ENCODE peak calls at places on chromosome 22, in six cellular contexts. One of them, this sample, is unnamed.

GRCh38 chr22:26744892-26745808 is 87.8 kb downstream of the MIAT start:
- DNase-seq in astrocyte of the cerebellum: no peak
- DNase-seq in colonic mucosa: no peak
- DNase-seq in cardiac muscle cell: no peak
- DNase-seq in AG09309: no peak
- DNase-seq in H9: no peak
- DNase-seq in this sample: no peak

GRCh38 chr22:26553056-26553752 is 36.7 kb downstream of the TPST2 start:
- DNase-seq in astrocyte of the cerebellum: peak
- DNase-seq in AG09309: peak
- DNase-seq in H9: no peak
- DNase-seq in colonic mucosa: no peak
- DNase-seq in cardiac muscle cell: no peak
- DNase-seq in this sample: no peak

GRCh38 chr22:33923033-33923432 is 2.8 kb upstream of the LARGE1 start:
- DNase-seq in colonic mucosa: no peak
- DNase-seq in H9: no peak
- DNase-seq in cardiac muscle cell: no peak
- DNase-seq in astrocyte of the cerebellum: no peak
- DNase-seq in AG09309: no peak
- DNase-seq in this sample: no peak

GRCh38 chr22:17706451-17706900 is 67.8 kb downstream of the BID start:
- DNase-seq in H9: peak
- DNase-seq in colonic mucosa: peak
- DNase-seq in astrocyte of the cerebellum: peak
- DNase-seq in cardiac muscle cell: no peak
- DNase-seq in AG09309: peak
- DNase-seq in this sample: no peak

GRCh38 chr22:50200333-50201190 is at the start of gene SELENOO:
- DNase-seq in colonic mucosa: peak
- DNase-seq in AG09309: peak
- DNase-seq in astrocyte of the cerebellum: peak
- DNase-seq in cardiac muscle cell: peak
- DNase-seq in H9: peak
- DNase-seq in this sample: peak

GRCh38 chr22:25085930-25086901 is 113.4 kb upstream of the CRYBB3 start:
- DNase-seq in H9: no peak
- DNase-seq in astrocyte of the cerebellum: no peak
- DNase-seq in AG09309: no peak
- DNase-seq in cardiac muscle cell: no peak
- DNase-seq in colonic mucosa: no peak
- DNase-seq in this sample: no peak

GRCh38 chr22:31400023-31400397 is 606 bp downstream of the DRG1 start:
- DNase-seq in colonic mucosa: no peak
- DNase-seq in H9: no peak
- DNase-seq in astrocyte of the cerebellum: no peak
- DNase-seq in cardiac muscle cell: peak
- DNase-seq in AG09309: no peak
- DNase-seq in this sample: no peak

GRCh38 chr22:27778299-27779090 is 23.1 kb downstream of the MN1 start:
- DNase-seq in astrocyte of the cerebellum: no peak
- DNase-seq in cardiac muscle cell: no peak
- DNase-seq in colonic mucosa: no peak
- DNase-seq in AG09309: no peak
- DNase-seq in H9: no peak
- DNase-seq in this sample: no peak

GRCh38 chr22:32660292-32660691 is 141.2 kb upstream of the TIMP3 start:
- DNase-seq in cardiac muscle cell: peak
- DNase-seq in H9: peak
- DNase-seq in AG09309: no peak
- DNase-seq in astrocyte of the cerebellum: peak
- DNase-seq in colonic mucosa: peak
- DNase-seq in this sample: peak

GRCh38 chr22:43567691-43568308 is 156.0 kb downstream of the MPPED1 start:
- DNase-seq in astrocyte of the cerebellum: no peak
- DNase-seq in H9: no peak
- DNase-seq in colonic mucosa: no peak
- DNase-seq in cardiac muscle cell: no peak
- DNase-seq in AG09309: no peak
- DNase-seq in this sample: no peak

GRCh38 chr22:39907035-39907434 is 6.2 kb downstream of the GRAP2 start:
- DNase-seq in astrocyte of the cerebellum: no peak
- DNase-seq in AG09309: no peak
- DNase-seq in colonic mucosa: no peak
- DNase-seq in H9: no peak
- DNase-seq in cardiac muscle cell: no peak
- DNase-seq in this sample: no peak

GRCh38 chr22:43320943-43321900 is 21.9 kb downstream of the SCUBE1 start:
- DNase-seq in colonic mucosa: no peak
- DNase-seq in cardiac muscle cell: no peak
- DNase-seq in astrocyte of the cerebellum: no peak
- DNase-seq in AG09309: no peak
- DNase-seq in H9: no peak
- DNase-seq in this sample: no peak

GRCh38 chr22:44753189-44754042 is 1.0 kb downstream of the ARHGAP8 start:
- DNase-seq in astrocyte of the cerebellum: peak
- DNase-seq in AG09309: no peak
- DNase-seq in H9: no peak
- DNase-seq in cardiac muscle cell: peak
- DNase-seq in colonic mucosa: peak
- DNase-seq in this sample: no peak

GRCh38 chr22:31262369-31263133 is 29.7 kb downstream of the PIK3IP1 start:
- DNase-seq in astrocyte of the cerebellum: no peak
- DNase-seq in colonic mucosa: no peak
- DNase-seq in AG09309: no peak
- DNase-seq in cardiac muscle cell: no peak
- DNase-seq in H9: no peak
- DNase-seq in this sample: no peak

GRCh38 chr22:22616636-22617035 is 27.8 kb upstream of the GGTLC2 start:
- DNase-seq in cardiac muscle cell: no peak
- DNase-seq in H9: no peak
- DNase-seq in astrocyte of the cerebellum: no peak
- DNase-seq in colonic mucosa: no peak
- DNase-seq in AG09309: no peak
- DNase-seq in this sample: no peak

GRCh38 chr22:24969588-24970301 is 17.2 kb downstream of the KIAA1671 start:
- DNase-seq in astrocyte of the cerebellum: peak
- DNase-seq in H9: no peak
- DNase-seq in colonic mucosa: peak
- DNase-seq in AG09309: no peak
- DNase-seq in cardiac muscle cell: peak
- DNase-seq in this sample: no peak

GRCh38 chr22:21918466-21919185 is 34.0 kb downstream of the PPM1F start:
- DNase-seq in astrocyte of the cerebellum: no peak
- DNase-seq in H9: no peak
- DNase-seq in colonic mucosa: no peak
- DNase-seq in AG09309: no peak
- DNase-seq in cardiac muscle cell: no peak
- DNase-seq in this sample: no peak

GRCh38 chr22:39226353-39226752 is 18.4 kb downstream of the PDGFB start:
- DNase-seq in AG09309: no peak
- DNase-seq in astrocyte of the cerebellum: no peak
- DNase-seq in colonic mucosa: no peak
- DNase-seq in H9: no peak
- DNase-seq in cardiac muscle cell: no peak
- DNase-seq in this sample: no peak

GRCh38 chr22:45454260-45454659 is 40.8 kb downstream of the RIBC2 start:
- DNase-seq in colonic mucosa: no peak
- DNase-seq in AG09309: peak
- DNase-seq in astrocyte of the cerebellum: no peak
- DNase-seq in H9: no peak
- DNase-seq in cardiac muscle cell: no peak
- DNase-seq in this sample: no peak

GRCh38 chr22:46781291-46781690 is 18.8 kb downstream of the TBC1D22A start:
- DNase-seq in astrocyte of the cerebellum: no peak
- DNase-seq in cardiac muscle cell: no peak
- DNase-seq in AG09309: no peak
- DNase-seq in H9: no peak
- DNase-seq in colonic mucosa: no peak
- DNase-seq in this sample: no peak

GRCh38 chr22:46052331-46052771 is 75.4 kb upstream of the WNT7B start:
- DNase-seq in cardiac muscle cell: no peak
- DNase-seq in H9: no peak
- DNase-seq in AG09309: no peak
- DNase-seq in colonic mucosa: no peak
- DNase-seq in astrocyte of the cerebellum: no peak
- DNase-seq in this sample: no peak

GRCh38 chr22:48718818-48719500 is 1108.7 kb downstream of the BRD1 start:
- DNase-seq in H9: no peak
- DNase-seq in colonic mucosa: no peak
- DNase-seq in cardiac muscle cell: no peak
- DNase-seq in AG09309: no peak
- DNase-seq in astrocyte of the cerebellum: no peak
- DNase-seq in this sample: no peak

GRCh38 chr22:26902401-26903029 is 245.1 kb downstream of the MIAT start:
- DNase-seq in astrocyte of the cerebellum: no peak
- DNase-seq in colonic mucosa: no peak
- DNase-seq in cardiac muscle cell: no peak
- DNase-seq in AG09309: no peak
- DNase-seq in H9: no peak
- DNase-seq in this sample: no peak

GRCh38 chr22:50189184-50189848 is 3.6 kb downstream of the TRABD start:
- DNase-seq in AG09309: no peak
- DNase-seq in colonic mucosa: peak
- DNase-seq in H9: no peak
- DNase-seq in astrocyte of the cerebellum: no peak
- DNase-seq in cardiac muscle cell: no peak
- DNase-seq in this sample: no peak

GRCh38 chr22:47206819-47207218 is 444.4 kb downstream of the TBC1D22A start:
- DNase-seq in AG09309: no peak
- DNase-seq in cardiac muscle cell: no peak
- DNase-seq in H9: no peak
- DNase-seq in colonic mucosa: no peak
- DNase-seq in astrocyte of the cerebellum: no peak
- DNase-seq in this sample: no peak

GRCh38 chr22:43862074-43862881 is at the start of gene SULT4A1:
- DNase-seq in AG09309: no peak
- DNase-seq in H9: peak
- DNase-seq in colonic mucosa: no peak
- DNase-seq in cardiac muscle cell: peak
- DNase-seq in astrocyte of the cerebellum: no peak
- DNase-seq in this sample: no peak

GRCh38 chr22:27385261-27385998 is 416.1 kb downstream of the MN1 start:
- DNase-seq in AG09309: no peak
- DNase-seq in colonic mucosa: no peak
- DNase-seq in astrocyte of the cerebellum: no peak
- DNase-seq in H9: peak
- DNase-seq in cardiac muscle cell: no peak
- DNase-seq in this sample: no peak

GRCh38 chr22:50183141-50183971 is 2.4 kb upstream of the TRABD start:
- DNase-seq in colonic mucosa: no peak
- DNase-seq in AG09309: no peak
- DNase-seq in astrocyte of the cerebellum: no peak
- DNase-seq in cardiac muscle cell: no peak
- DNase-seq in H9: no peak
- DNase-seq in this sample: no peak

DNA sequence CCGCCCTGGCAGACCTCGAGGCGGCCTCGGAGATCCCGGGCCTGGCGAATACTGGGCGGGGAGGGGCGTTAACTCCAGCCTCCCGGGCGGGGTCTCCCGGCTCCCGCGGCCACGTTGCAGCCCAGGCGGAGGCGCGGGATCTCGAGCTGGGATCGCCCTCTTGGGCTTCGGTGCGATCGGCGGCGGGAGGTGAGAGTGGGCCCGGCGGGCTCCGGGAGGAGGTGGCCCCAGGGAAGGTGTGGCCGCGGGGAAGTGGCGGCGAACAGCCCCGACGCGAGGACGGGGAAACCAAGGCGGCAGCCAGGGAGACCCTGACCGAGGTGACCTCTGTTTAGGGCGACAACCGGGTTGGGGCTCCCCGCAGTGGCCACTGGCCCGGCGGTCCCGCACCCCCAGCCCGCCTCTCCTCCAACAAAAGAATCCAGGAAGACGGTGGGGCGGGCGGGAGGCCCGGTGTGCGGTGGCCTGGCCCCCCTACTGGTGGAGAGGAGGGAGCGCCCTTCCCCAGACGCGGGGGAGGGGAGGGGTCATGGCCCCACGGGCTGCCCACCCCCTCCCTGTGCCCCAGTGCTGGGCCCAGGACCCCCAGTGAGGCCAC is at the start of gene PHETA2:
- DNase-seq in H9: peak
- DNase-seq in astrocyte of the cerebellum: no peak
- DNase-seq in cardiac muscle cell: peak
- DNase-seq in colonic mucosa: peak
- DNase-seq in AG09309: no peak
- DNase-seq in this sample: peak
- TF ChIP-seq CTCF in H9: peak
- TF ChIP-seq CTCF in astrocyte of the cerebellum: peak
- TF ChIP-seq CTCF in cardiac muscle cell: peak
- TF ChIP-seq CTCF in colonic mucosa: peak
- TF ChIP-seq CTCF in AG09309: peak
- TF ChIP-seq CTCF in this sample: peak

GRCh38 chr22:29723766-29724165 is 4.0 kb downstream of the CABP7 start:
- DNase-seq in H9: no peak
- DNase-seq in AG09309: no peak
- DNase-seq in astrocyte of the cerebellum: no peak
- DNase-seq in cardiac muscle cell: no peak
- DNase-seq in colonic mucosa: no peak
- DNase-seq in this sample: no peak
- TF ChIP-seq CTCF in H9: peak
- TF ChIP-seq CTCF in AG09309: no peak
- TF ChIP-seq CTCF in astrocyte of the cerebellum: no peak
- TF ChIP-seq CTCF in cardiac muscle cell: peak
- TF ChIP-seq CTCF in colonic mucosa: no peak
- TF ChIP-seq CTCF in this sample: no peak

DNA sequence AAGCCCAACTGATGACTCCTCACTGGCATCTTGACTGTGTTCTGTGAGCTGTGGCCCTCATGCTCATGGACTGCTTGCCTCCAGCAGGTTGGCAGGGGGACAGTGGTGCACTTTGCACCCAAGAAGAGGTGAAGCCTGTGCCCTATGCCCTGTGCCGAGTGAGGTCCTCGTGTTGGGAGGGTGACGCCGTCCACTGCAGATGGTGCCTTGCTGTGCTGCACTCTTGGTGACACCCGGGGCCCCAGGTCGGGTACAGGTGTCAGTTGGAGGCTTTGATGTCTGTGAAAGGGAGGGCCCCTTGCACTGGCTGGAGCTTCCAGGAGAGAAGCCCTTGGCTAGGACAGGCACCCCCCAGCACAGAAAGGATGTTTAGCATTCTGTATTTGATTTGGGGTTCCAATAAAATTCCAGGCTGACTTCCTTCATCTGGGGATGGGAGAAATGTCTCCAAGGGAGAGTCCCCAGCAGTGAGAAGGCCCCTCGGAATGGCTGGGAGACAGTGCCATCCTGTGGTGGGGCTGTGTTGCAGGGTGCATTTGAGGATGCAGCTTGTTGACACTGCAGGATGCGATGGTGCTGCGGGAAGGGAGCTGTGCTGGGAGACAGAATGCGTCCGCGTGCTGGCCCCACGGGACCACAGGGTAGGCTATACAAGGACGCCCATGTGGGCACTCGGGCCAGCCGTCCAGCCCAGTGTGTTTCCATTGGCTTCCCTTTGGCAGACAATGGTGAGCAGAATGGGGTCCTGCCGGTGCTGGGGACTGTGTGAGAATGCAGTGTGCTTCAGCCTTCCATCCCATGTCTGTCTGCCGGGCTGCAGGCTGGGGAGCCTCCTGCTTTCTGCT is 2.5 kb upstream of the ZDHHC8 start:
- DNase-seq in colonic mucosa: peak
- DNase-seq in astrocyte of the cerebellum: no peak
- DNase-seq in H9: peak
- DNase-seq in cardiac muscle cell: peak
- DNase-seq in AG09309: no peak
- DNase-seq in this sample: no peak
- TF ChIP-seq CTCF in colonic mucosa: no peak
- TF ChIP-seq CTCF in astrocyte of the cerebellum: no peak
- TF ChIP-seq CTCF in H9: peak
- TF ChIP-seq CTCF in cardiac muscle cell: peak
- TF ChIP-seq CTCF in AG09309: peak
- TF ChIP-seq CTCF in this sample: no peak

GRCh38 chr22:28885939-28886338 is 2.6 kb downstream of the ZNRF3 start:
- DNase-seq in H9: no peak
- DNase-seq in cardiac muscle cell: no peak
- DNase-seq in colonic mucosa: peak
- DNase-seq in astrocyte of the cerebellum: no peak
- DNase-seq in AG09309: no peak
- DNase-seq in this sample: no peak
- TF ChIP-seq CTCF in H9: no peak
- TF ChIP-seq CTCF in cardiac muscle cell: no peak
- TF ChIP-seq CTCF in colonic mucosa: no peak
- TF ChIP-seq CTCF in astrocyte of the cerebellum: no peak
- TF ChIP-seq CTCF in AG09309: no peak
- TF ChIP-seq CTCF in this sample: no peak

This sample was measured in mesothelial cell of epicardium.